ENCODE peak calls at places on chromosomes 4 and X, in five cellular contexts. N is right cardiac atrium; O is GM23338; L is CD8-positive, alpha-beta memory T cell; D is left ventricle myocardium inferior. C is an unnamed sample.

GRCh38 chr4:90537491-90537890 is 410.3 kb downstream of the CCSER1 start:
- DNase-seq in O (peak; percentile 18), N (no peak), D (no peak), L (no peak), C (no peak)

GRCh38 chr4:27318740-27319139 is 458.1 kb downstream of the STIM2 start:
- DNase-seq in D (no peak), N (peak; percentile 56), O (peak; percentile 64), L (no peak), C (peak; percentile 25)

GRCh38 chr4:106056914-106057313 is 161.6 kb downstream of the NPNT start:
- DNase-seq in D (no peak), O (peak; percentile 72), N (no peak), L (no peak), C (no peak)

GRCh38 chr4:66252291-66252690 is 582.0 kb upstream of the EPHA5 start:
- DNase-seq in O (no peak), D (no peak), L (no peak), N (no peak), C (no peak)

GRCh38 chr4:38529189-38530115 is 134.5 kb upstream of the KLF3 start:
- DNase-seq in O (peak; percentile 8), L (peak; percentile 13), D (peak; percentile 20), N (peak; percentile 49), C (peak; percentile 69)

GRCh38 chrX:10415704-10416001 is 204.7 kb downstream of the MID1 start:
- DNase-seq in N (no peak), L (no peak), O (no peak), D (no peak), C (no peak)

GRCh38 chrX:10176121-10177003 is 19.6 kb downstream of the CLCN4 start:
- DNase-seq in L (no peak), N (no peak), D (no peak), O (no peak), C (peak; percentile 22)

GRCh38 chr4:38745881-38746280 is 36.9 kb downstream of the TLR10 start:
- DNase-seq in N (no peak), O (no peak), L (no peak), D (no peak), C (no peak)

GRCh38 chrX:24498975-24499374 is 33.9 kb downstream of the PDK3 start:
- DNase-seq in N (no peak), O (peak; percentile 11), D (no peak), L (no peak), C (no peak)

GRCh38 chr4:56653461-56654237 is 27.4 kb downstream of the HOPX start:
- DNase-seq in L (peak; percentile 2), O (peak; percentile 9), N (peak; percentile 36), D (no peak), C (no peak)

GRCh38 chrX:69318651-69319305 is 153.5 kb upstream of the PJA1 start:
- DNase-seq in N (no peak), L (no peak), D (no peak), O (no peak), C (no peak)

GRCh38 chrX:21717802-21718201 is 40.1 kb downstream of the SMPX start:
- DNase-seq in O (no peak), D (no peak), N (no peak), L (no peak), C (no peak)

GRCh38 chr4:126661194-126661593 is 971.6 kb upstream of the INTU start:
- DNase-seq in D (no peak), N (no peak), L (no peak), O (no peak), C (no peak)

GRCh38 chr4:126664839-126665238 is 967.9 kb upstream of the INTU start:
- DNase-seq in D (no peak), L (no peak), O (no peak), N (no peak), C (no peak)
- H3K27ac ChIP-seq in D (no peak overlapping the region), L (no peak overlapping the region), O (no peak overlapping the region), N (no peak overlapping the region), C (no peak overlapping the region)

GRCh38 chrX:154822029-154822428 is 12.4 kb downstream of the SMIM9 start:
- DNase-seq in L (no peak), O (peak; percentile 28), N (no peak), D (no peak), C (no peak)
- H3K4me1 ChIP-seq in L (no peaks in the 10 kb centered on the region), O (peaks cover 12% of the 10 kb centered on the region), N (no peaks in the 10 kb centered on the region), D (no peaks in the 10 kb centered on the region), C (no peaks in the 10 kb centered on the region)

GRCh38 chrX:150361070-150361776 is 1.9 kb upstream of the MAMLD1 start:
- DNase-seq in N (peak; percentile 61), L (peak; percentile 32), O (peak; percentile 57), D (no peak), C (peak; percentile 24)
- H3K4me3 ChIP-seq in N (peak overlapping the region; percentile 76), L (peak overlapping the region; percentile 50), O (peak overlapping the region; percentile 58), D (peak overlapping the region; percentile 73), C (no peak overlapping the region)

GRCh38 chr4:86934147-86934771 is 552 bp upstream of the AFF1 start:
- DNase-seq in N (no peak), D (no peak), L (no peak), O (peak; percentile 47), C (no peak)
- H3K27ac ChIP-seq in N (peak overlapping the region; percentile 44), D (peak overlapping the region; percentile 99), L (peak overlapping the region; percentile 80), O (peak overlapping the region; percentile 82), C (peak overlapping the region; percentile 94)

DNA sequence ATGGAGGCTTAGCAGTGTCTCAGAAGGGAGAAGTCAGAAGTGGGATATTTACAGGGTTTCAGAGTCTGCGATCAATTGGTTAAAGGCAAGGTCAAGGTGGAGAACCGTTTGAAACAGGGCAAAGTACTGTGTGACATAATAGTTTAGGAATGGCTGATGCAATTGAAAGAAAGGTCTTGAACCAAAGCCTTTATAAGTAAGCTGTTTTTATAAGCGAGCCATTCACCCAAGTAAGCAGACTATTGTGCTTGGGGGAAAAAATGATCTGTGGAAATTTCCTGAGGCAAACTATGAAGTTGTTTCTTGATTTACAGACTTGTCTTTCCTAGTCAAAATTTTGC is 327.3 kb downstream of the CAMK2D start:
- DNase-seq in L (no peak), D (no peak), N (no peak), O (no peak), C (no peak)
- H3K4me1 ChIP-seq in L (no peaks in the 10 kb centered on the region), D (peaks cover 25% of the 10 kb centered on the region), N (no peaks in the 10 kb centered on the region), O (no peaks in the 10 kb centered on the region), C (no peaks in the 10 kb centered on the region)

DNA sequence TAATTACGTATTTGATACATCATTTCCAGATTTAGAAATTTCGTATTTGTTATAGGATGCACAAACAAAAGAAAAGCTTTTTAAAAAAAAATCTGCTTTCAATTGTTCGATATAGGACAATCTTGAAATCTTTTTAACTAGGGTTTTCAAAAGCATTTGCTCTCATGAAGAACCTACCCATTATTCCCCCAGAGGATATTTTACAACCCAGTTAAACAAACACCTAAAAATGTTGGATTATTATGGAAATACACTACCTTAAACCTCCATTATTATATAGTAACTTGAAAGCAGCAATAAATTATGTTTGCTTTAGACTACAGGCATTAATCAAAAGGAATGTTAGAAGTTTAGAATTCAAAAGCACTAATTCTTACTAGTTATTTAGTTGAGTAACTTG is 110.5 kb downstream of the PTPN13 start:
- DNase-seq in O (no peak), D (no peak), L (no peak), N (no peak), C (no peak)
- H3K4me3 ChIP-seq in O (no peak overlapping the region), D (no peak overlapping the region), L (no peak overlapping the region), N (no peak overlapping the region), C (no peak overlapping the region)

GRCh38 chr4:54100607-54101189 is 735 bp downstream of the GSX2 start:
- DNase-seq in O (peak; percentile 39), D (no peak), L (no peak), N (no peak), C (no peak)

GRCh38 chr4:54099959-54100606 is at the start of gene GSX2:
- DNase-seq in D (peak; percentile 37), N (peak; percentile 78), L (no peak), O (peak; percentile 62), C (no peak)

GRCh38 chr4:54098375-54098774 is 1.6 kb upstream of the GSX2 start:
- DNase-seq in N (no peak), D (no peak), L (no peak), O (peak; percentile 34), C (no peak)

GRCh38 chr4:54101190-54102041 is 1.5 kb downstream of the GSX2 start:
- DNase-seq in N (peak; percentile 48), O (peak; percentile 55), D (no peak), L (no peak), C (no peak)

GRCh38 chr4:54099287-54099958 is 540 bp upstream of the GSX2 start:
- DNase-seq in N (peak; percentile 49), O (peak; percentile 67), L (no peak), D (no peak), C (no peak)
- H3K27ac ChIP-seq in N (no peak overlapping the region), O (no peak overlapping the region), L (no peak overlapping the region), D (no peak overlapping the region), C (no peak overlapping the region)

GRCh38 chr4:2797188-2797544 is 4.3 kb downstream of the SH3BP2 start:
- DNase-seq in L (no peak), D (no peak), O (no peak), N (no peak), C (peak; percentile 13)

GRCh38 chr4:2795558-2796260 is 2.8 kb downstream of the SH3BP2 start:
- DNase-seq in D (no peak), L (no peak), N (peak; percentile 75), O (no peak), C (no peak)

GRCh38 chr4:2797545-2798305 is 4.8 kb downstream of the SH3BP2 start:
- DNase-seq in N (no peak), L (peak; percentile 27), O (no peak), D (no peak), C (peak; percentile 89)

GRCh38 chr4:2794707-2795557 is 2.0 kb downstream of the SH3BP2 start:
- DNase-seq in D (peak; percentile 75), O (no peak), N (peak; percentile 88), L (no peak), C (peak; percentile 78)

DNA sequence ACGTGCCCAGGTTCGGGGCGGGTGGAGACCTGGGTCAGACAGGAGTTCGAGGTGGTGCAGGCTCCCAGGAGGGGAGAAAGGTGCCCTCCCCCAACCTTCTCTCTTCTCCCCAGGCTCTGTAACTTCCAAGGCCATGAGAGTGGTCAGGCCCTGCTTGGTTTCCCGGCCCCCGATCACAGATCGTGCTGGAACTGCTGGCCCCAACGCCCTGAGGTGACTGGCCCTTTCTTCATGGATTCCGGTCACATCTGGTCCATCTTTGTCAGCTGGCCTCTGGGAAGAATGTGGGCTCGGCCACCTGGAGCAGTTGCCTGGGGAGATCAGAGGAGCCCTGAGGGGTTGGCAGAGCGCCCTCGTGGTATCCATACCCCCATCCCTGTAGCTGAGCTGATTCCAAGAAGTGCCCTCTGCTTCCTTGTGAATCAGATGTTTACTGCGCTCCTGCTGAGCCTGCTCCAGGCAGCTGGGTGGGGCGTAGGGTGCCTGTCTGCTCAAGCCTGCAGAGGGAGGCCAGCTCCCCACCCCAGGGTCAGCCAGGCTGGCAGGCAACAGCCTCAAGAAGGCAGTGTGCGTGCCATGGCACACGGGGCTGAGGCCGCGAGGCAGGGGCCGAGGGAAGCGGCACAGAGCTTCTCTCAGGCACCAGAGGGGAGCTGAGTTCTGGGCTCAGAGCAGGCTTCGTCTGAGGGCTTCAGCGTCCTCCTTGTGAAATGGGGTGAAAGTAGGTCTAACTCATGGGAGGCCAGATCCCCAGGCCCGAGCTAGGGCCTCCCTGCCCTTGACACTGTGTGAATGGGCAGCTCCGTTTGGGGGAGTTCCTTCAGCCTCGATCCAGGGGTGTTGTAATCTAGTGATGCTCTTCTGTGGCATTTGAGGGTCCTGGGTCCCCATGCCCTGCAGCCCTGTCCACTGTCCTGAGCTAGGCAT is 3.6 kb downstream of the SH3BP2 start:
- DNase-seq in O (no peak), L (no peak), D (no peak), N (peak; percentile 78), C (peak; percentile 91)
- H3K4me1 ChIP-seq in O (peaks cover 21% of the 10 kb centered on the region), L (peaks cover 63% of the 10 kb centered on the region), D (peaks cover 97% of the 10 kb centered on the region), N (peaks cover 51% of the 10 kb centered on the region), C (peaks cover 96% of the 10 kb centered on the region)

GRCh38 chr4:143411527-143412480 is 75.1 kb downstream of the GAB1 start:
- DNase-seq in N (no peak), O (no peak), D (no peak), L (no peak), C (no peak)
- H3K4me3 ChIP-seq in N (no peak overlapping the region), O (no peak overlapping the region), D (peak overlapping the region; percentile 39), L (no peak overlapping the region), C (no peak overlapping the region)

GRCh38 chr4:11805837-11806236 is 377.1 kb upstream of the HS3ST1 start:
- DNase-seq in O (peak; percentile 46), L (no peak), D (no peak), N (no peak), C (no peak)
- H3K27ac ChIP-seq in O (no peak overlapping the region), L (no peak overlapping the region), D (no peak overlapping the region), N (no peak overlapping the region), C (no peak overlapping the region)

C was measured in body of pancreas.